ENCODE peak calls at places on chromosomes 6 and 20, in four cellular contexts. Y is stomach, U is GM23338, J is transverse colon. L is an unnamed sample.
A peak's percentile ranks its signal among the peaks of the same experiment; 100 is the strongest.

GRCh38 chr20:16003310-16003709 is 569.9 kb downstream of the KIF16B start:
- DNase-seq in Y (no peak), U (no peak), J (no peak), L (no peak)

GRCh38 chr6:141212296-141212695 is 920.4 kb upstream of the GJE1 start:
- DNase-seq in Y (no peak), U (no peak), J (no peak), L (no peak)

GRCh38 chr20:46102940-46103339 is 13.2 kb upstream of the NCOA5 start:
- DNase-seq in Y (no peak), U (no peak), J (no peak), L (no peak)

GRCh38 chr6:167005350-167006159 is 6.4 kb downstream of the CEP43 start:
- DNase-seq in Y (peak; percentile 63), U (no peak), J (peak; percentile 15), L (peak; percentile 71)

GRCh38 chr20:5495026-5495425 is 178.3 kb upstream of the PROKR2 start:
- DNase-seq in Y (no peak), U (no peak), J (no peak), L (no peak)

GRCh38 chr6:56902551-56903464 is 52.1 kb upstream of the BEND6 start:
- DNase-seq in Y (no peak), U (peak; percentile 68), J (no peak), L (no peak)

GRCh38 chr20:58340853-58341252 is 31.3 kb downstream of the RAB22A start:
- DNase-seq in Y (no peak), U (no peak), J (no peak), L (no peak)

GRCh38 chr6:2110504-2110903 is 134.9 kb downstream of the GMDS start:
- DNase-seq in Y (no peak), U (no peak), J (no peak), L (no peak)

GRCh38 chr20:58818585-58819285 is 32.0 kb downstream of the GNAS-AS1 start:
- DNase-seq in Y (no peak), U (no peak), J (no peak), L (no peak)

GRCh38 chr6:11682525-11682924 is 96.1 kb downstream of the ADTRP start:
- DNase-seq in Y (no peak), U (no peak), J (no peak), L (no peak)

DNA sequence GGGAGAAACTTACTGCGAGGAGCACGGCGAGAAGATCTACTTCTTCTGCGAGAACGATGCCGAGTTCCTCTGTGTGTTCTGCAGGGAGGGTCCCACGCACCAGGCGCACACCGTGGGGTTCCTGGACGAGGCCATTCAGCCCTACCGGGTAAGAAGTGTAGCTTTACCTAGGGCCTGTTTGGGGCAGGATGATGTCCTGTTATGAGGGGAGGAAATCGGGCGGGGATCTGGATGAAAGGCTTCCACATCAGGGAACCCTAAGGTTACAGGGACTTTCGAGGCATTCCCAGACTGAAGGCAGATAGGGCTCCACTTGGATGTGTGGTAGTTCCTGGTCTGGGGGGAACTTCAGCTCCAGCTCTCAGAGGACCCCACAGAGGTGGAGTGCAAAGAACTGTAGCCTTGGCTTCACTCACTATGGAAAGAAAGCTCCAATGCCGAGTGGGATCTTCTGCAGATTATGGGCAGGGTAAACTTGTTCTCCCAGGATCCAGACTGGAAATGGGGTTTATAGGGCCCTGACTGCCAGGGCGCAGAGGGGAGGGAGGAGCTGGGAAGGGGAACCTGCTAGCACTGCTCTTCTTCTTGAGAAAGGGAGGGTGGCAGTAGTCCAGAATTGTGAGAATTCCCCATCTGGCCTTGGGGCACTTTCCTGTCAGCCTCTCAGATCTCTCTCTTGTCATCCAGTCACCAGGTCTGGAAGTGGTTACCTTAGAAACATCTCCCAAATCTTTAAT is 740 bp downstream of the TRIM15 start:
- DNase-seq in Y (no peak), U (no peak), J (no peak), L (no peak)
- TF ChIP-seq POLR2AphosphoS5 in Y (no peak), U (no peak), J (no peak), L (no peak)

GRCh38 chr6:133895573-133896343 is 6.8 kb downstream of the TCF21 start:
- DNase-seq in Y (no peak), U (peak; percentile 74), J (no peak), L (peak; percentile 73)

GRCh38 chr6:133894369-133894768 is 5.5 kb downstream of the TCF21 start:
- DNase-seq in Y (no peak), U (no peak), J (no peak), L (no peak)

GRCh38 chr6:133894795-133895401 is 6.0 kb downstream of the TCF21 start:
- DNase-seq in Y (no peak), U (no peak), J (no peak), L (peak; percentile 83)

GRCh38 chr6:133893324-133893692 is 4.4 kb downstream of the TCF21 start:
- DNase-seq in Y (no peak), U (no peak), J (no peak), L (no peak)

DNA sequence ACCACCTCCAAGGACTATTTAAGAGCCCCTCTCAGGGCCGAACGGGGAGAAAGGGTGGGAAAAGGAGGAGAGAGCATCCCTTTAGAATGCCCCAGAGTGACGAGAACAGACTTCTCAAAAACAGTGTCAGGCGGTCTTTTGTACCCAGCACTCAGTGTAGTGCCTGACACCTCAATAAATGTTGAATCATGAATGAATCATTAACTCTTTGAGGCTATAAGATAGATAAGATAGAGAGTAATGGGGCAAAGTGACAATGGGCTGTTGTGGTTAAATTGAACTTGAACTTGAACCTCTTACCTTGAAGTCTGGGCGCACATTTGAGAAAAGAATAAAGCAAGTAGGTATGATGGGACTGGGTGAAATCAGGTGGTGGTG is 7.4 kb downstream of the TCF21 start:
- DNase-seq in Y (no peak), U (no peak), J (no peak), L (no peak)
- H3K4me3 ChIP-seq in Y (no peak overlapping the region), U (peak overlapping the region; percentile 68), J (no peak overlapping the region), L (no peak overlapping the region)

GRCh38 chr6:159036673-159037072 is 8.1 kb downstream of the TAGAP start:
- DNase-seq in Y (no peak), U (no peak), J (no peak), L (no peak)

GRCh38 chr6:159037746-159038290 is 7.0 kb downstream of the TAGAP start:
- DNase-seq in Y (no peak), U (no peak), J (no peak), L (no peak)

GRCh38 chr6:159039885-159040258 is 4.9 kb downstream of the TAGAP start:
- DNase-seq in Y (no peak), U (no peak), J (no peak), L (no peak)

GRCh38 chr6:159041181-159041580 is 3.6 kb downstream of the TAGAP start:
- DNase-seq in Y (no peak), U (no peak), J (no peak), L (no peak)

GRCh38 chr6:159038914-159039884 is 5.6 kb downstream of the TAGAP start:
- DNase-seq in Y (no peak), U (no peak), J (no peak), L (no peak)
- TF ChIP-seq POLR2AphosphoS5 in Y (no peak), U (no peak), J (no peak), L (no peak)

GRCh38 chr20:53576586-53577318 is 16.9 kb downstream of the ZNF217 start:
- DNase-seq in Y (no peak), U (no peak), J (no peak), L (no peak)

GRCh38 chr20:53579581-53580375 is 13.9 kb downstream of the ZNF217 start:
- DNase-seq in Y (peak; percentile 25), U (no peak), J (peak; percentile 38), L (no peak)

GRCh38 chr20:53580376-53581111 is 13.1 kb downstream of the ZNF217 start:
- DNase-seq in Y (peak; percentile 19), U (no peak), J (no peak), L (no peak)

GRCh38 chr20:53579266-53579580 is 14.4 kb downstream of the ZNF217 start:
- DNase-seq in Y (peak; percentile 16), U (no peak), J (no peak), L (no peak)

DNA sequence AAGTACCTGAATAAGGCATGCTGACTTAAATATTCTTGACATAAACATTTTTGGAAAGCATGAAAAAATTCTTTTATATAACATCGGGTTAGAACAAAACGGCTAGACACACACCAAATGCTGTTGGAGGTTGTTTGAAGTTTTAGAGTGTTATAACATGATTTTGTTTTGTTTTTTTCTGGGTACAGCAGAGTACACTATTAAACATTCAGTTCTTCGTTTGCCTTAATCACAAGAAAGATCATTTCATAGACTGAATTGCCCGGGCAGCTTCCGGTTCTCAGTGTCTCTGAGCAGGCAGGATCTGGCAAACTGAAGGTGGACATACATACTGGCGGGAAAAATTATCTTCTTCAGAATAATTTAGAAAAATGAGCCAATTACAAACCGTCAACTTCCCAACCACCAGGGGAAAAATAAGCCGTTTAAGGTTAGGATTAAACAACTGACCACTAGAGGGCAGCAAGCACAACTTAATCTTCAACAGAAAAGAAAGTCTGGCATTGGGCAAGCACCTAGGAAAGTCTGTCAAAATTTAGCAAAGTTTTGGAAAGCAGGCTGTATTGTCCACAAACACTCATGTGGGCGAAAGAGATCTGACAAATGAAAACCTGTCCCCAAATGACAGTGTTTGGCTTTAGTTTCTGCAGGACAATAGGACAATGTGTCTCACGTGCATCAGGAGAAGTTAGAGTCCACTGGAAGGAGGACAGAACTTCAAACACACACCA is 15.0 kb downstream of the ZNF217 start:
- DNase-seq in Y (peak; percentile 47), U (peak; percentile 96), J (peak; percentile 51), L (no peak)
- H3K4me3 ChIP-seq in Y (no peak overlapping the region), U (no peak overlapping the region), J (no peak overlapping the region), L (no peak overlapping the region)

DNA sequence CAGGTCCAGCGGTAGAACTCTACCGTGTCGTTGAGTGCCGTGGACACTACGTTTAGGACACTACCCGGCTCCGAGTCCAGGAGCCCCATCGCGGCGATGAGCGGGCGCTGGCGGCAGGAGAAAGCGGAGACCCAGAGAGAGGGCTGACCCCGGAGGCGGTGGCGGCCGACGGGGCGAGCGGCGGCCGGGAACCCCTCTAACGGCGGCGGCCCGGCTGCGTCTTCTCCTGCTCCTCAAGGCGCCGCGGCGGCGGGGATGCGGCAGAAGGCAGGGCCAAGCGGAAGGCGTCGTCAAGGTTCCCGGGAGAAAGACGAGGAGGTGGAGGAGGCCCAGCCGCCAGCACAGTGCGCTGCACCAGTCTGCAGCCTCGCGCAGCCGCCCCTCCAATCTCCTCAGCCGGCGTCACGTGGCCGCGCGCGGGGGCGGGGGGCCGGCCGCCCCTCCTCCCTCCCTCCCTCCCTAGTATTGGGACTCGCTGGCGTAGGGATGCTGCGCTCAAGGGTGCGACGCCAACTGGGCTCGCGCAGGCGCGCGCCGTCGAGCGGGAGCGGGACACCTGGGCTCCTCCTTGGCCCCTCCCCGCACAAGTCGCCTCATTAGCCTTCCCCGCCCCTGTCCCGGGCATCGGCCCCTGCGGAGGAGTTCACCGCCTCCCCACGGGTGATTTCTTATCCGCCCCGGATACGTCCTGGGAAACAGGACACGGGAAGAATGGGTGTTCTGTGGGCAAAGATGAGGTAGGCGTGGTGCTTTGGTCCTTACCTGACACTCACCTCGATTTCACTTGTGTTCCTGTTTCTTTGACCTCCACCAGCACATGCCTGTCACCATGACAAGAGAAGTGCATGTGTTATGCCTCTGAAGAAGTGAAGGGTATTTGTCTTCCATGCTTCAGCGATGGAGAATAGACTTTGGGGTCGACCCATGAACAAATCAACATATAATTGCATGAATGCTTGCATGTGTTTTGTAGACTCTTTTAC is at the start of gene ELOVL4:
- DNase-seq in Y (peak; percentile 47), U (peak; percentile 92), J (peak; percentile 47), L (peak; percentile 85)
- TF ChIP-seq POLR2AphosphoS5 in Y (peak; percentile 37), U (peak; percentile 90), J (no peak), L (peak; percentile 79)

GRCh38 chr20:3161316-3162079 is 1.8 kb upstream of the FASTKD5 start:
- DNase-seq in Y (no peak), U (peak; percentile 66), J (no peak), L (no peak)

GRCh38 chr20:3158968-3159431 is 665 bp downstream of the FASTKD5 start:
- DNase-seq in Y (no peak), U (peak; percentile 52), J (no peak), L (no peak)

GRCh38 chr20:3156811-3157619 is 2.6 kb downstream of the FASTKD5 start:
- DNase-seq in Y (no peak), U (no peak), J (no peak), L (no peak)

GRCh38 chr20:3160418-3160817 is 753 bp upstream of the FASTKD5 start:
- DNase-seq in Y (no peak), U (no peak), J (no peak), L (no peak)

GRCh38 chr20:3157817-3158216 is 1.8 kb downstream of the FASTKD5 start:
- DNase-seq in Y (no peak), U (no peak), J (no peak), L (no peak)
- H3K4me3 ChIP-seq in Y (peak overlapping the region; percentile 97), U (peak overlapping the region; percentile 98), J (no peak overlapping the region), L (peak overlapping the region; percentile 94)

L was measured in sigmoid colon.